ENCODE peak calls at places on chromosomes 6 and 20, in six cellular contexts. K is GM10248; G is Peyer's patch; H is WTC11; D is CD4-positive, alpha-beta T cell; A is choroid plexus epithelial cell. M is an unnamed sample.

GRCh38 chr6:49939993-49940498 is 23.9 kb downstream of the DEFB114 start:
- DNase-seq in K (no peak), G (no peak), H (no peak), D (no peak), A (no peak), M (no peak)

GRCh38 chr6:13412639-13413465 is 74.5 kb downstream of the GFOD1 start:
- DNase-seq in K (no peak), G (no peak), H (no peak), D (no peak), A (no peak), M (no peak)

GRCh38 chr6:9397981-9398559 is 962.7 kb upstream of the SLC35B3 start:
- DNase-seq in K (no peak), G (no peak), H (no peak), D (no peak), A (no peak), M (no peak)

GRCh38 chr6:351011-351866 is 40.3 kb upstream of the IRF4 start:
- DNase-seq in K (no peak), G (no peak), H (no peak), D (no peak), A (no peak), M (no peak)

GRCh38 chr20:44787299-44787698 is 23.0 kb downstream of the RIMS4 start:
- DNase-seq in K (no peak), G (no peak), H (no peak), D (no peak), A (no peak), M (no peak)

GRCh38 chr6:38387994-38388393 is 251.7 kb downstream of the BTBD9 start:
- DNase-seq in K (no peak), G (no peak), H (no peak), D (no peak), A (peak; percentile 30), M (no peak)

GRCh38 chr20:51533291-51534172 is 9.0 kb downstream of the NFATC2 start:
- DNase-seq in K (no peak), G (no peak), H (no peak), D (no peak), A (peak; percentile 60), M (no peak)

GRCh38 chr6:75368151-75368779 is 83.7 kb upstream of the TMEM30A start:
- DNase-seq in K (peak; percentile 13), G (no peak), H (peak; percentile 68), D (no peak), A (peak; percentile 63), M (peak; percentile 23)

GRCh38 chr6:96015321-96015790 is 418 bp upstream of the FUT9 start:
- DNase-seq in K (no peak), G (no peak), H (no peak), D (no peak), A (no peak), M (peak; percentile 59)

GRCh38 chr20:46350201-46350985 is 42.1 kb upstream of the CDH22 start:
- DNase-seq in K (peak; percentile 88), G (peak; percentile 60), H (no peak), D (no peak), A (peak; percentile 92), M (no peak)

GRCh38 chr6:30206152-30206551 is 7.1 kb downstream of the TRIM26 start:
- DNase-seq in K (no peak), G (no peak), H (no peak), D (no peak), A (peak; percentile 27), M (no peak)

GRCh38 chr6:153160221-153160620 is 29.1 kb upstream of the RGS17 start:
- DNase-seq in K (no peak), G (no peak), H (no peak), D (no peak), A (peak; percentile 89), M (no peak)

GRCh38 chr6:75381878-75382633 is 97.5 kb upstream of the TMEM30A start:
- DNase-seq in K (no peak), G (no peak), H (no peak), D (no peak), A (peak; percentile 44), M (no peak)

GRCh38 chr6:7267071-7267470 is 45.9 kb downstream of the SSR1 start:
- DNase-seq in K (no peak), G (no peak), H (no peak), D (no peak), A (no peak), M (no peak)

GRCh38 chr6:118768904-118769325 is 117.5 kb upstream of the CEP85L start:
- DNase-seq in K (no peak), G (no peak), H (no peak), D (no peak), A (peak; percentile 28), M (no peak)

GRCh38 chr20:840858-841567 is 7.5 kb downstream of the FAM110A start:
- DNase-seq in K (no peak), G (peak; percentile 84), H (peak; percentile 58), D (no peak), A (peak; percentile 23), M (peak; percentile 44)

GRCh38 chr6:34284563-34285545 is 36.0 kb upstream of the SMIM29 start:
- DNase-seq in K (no peak), G (peak; percentile 55), H (no peak), D (no peak), A (peak; percentile 99), M (no peak)

GRCh38 chr20:3818155-3819151 is 1.9 kb upstream of the AP5S1 start:
- DNase-seq in K (peak; percentile 65), G (peak; percentile 85), H (peak; percentile 75), D (no peak), A (peak; percentile 88), M (peak; percentile 68)

GRCh38 chr6:18513253-18513798 is 126.2 kb downstream of the RNF144B start:
- DNase-seq in K (no peak), G (no peak), H (no peak), D (no peak), A (no peak), M (no peak)

GRCh38 chr20:62706857-62707256 is 1.8 kb upstream of the NTSR1 start:
- DNase-seq in K (no peak), G (no peak), H (no peak), D (no peak), A (no peak), M (no peak)

GRCh38 chr6:108952776-108953486 is 104.7 kb downstream of the ARMC2 start:
- DNase-seq in K (no peak), G (no peak), H (no peak), D (no peak), A (no peak), M (no peak)

GRCh38 chr6:149897015-149897697 is 757 bp downstream of the RAET1E start:
- DNase-seq in K (no peak), G (peak; percentile 81), H (no peak), D (no peak), A (peak; percentile 78), M (no peak)

GRCh38 chr6:133340557-133340956 is 99.4 kb downstream of the EYA4 start:
- DNase-seq in K (no peak), G (no peak), H (no peak), D (no peak), A (peak; percentile 41), M (no peak)
- TF ChIP-seq CTCF in K (no peak), G (no peak), H (no peak), D (no peak), A (no peak), M (no peak)

GRCh38 chr20:25252686-25253421 is 5.0 kb downstream of the PYGB start:
- DNase-seq in K (no peak), G (peak; percentile 55), H (no peak), D (no peak), A (no peak), M (no peak)

GRCh38 chr20:25253606-25254275 is 5.9 kb downstream of the PYGB start:
- DNase-seq in K (no peak), G (no peak), H (no peak), D (no peak), A (peak; percentile 40), M (no peak)

GRCh38 chr20:25251558-25251957 is 3.7 kb downstream of the PYGB start:
- DNase-seq in K (no peak), G (peak; percentile 38), H (no peak), D (no peak), A (peak; percentile 54), M (no peak)

GRCh38 chr20:25251019-25251418 is 3.1 kb downstream of the PYGB start:
- DNase-seq in K (no peak), G (peak; percentile 34), H (no peak), D (no peak), A (no peak), M (no peak)

DNA sequence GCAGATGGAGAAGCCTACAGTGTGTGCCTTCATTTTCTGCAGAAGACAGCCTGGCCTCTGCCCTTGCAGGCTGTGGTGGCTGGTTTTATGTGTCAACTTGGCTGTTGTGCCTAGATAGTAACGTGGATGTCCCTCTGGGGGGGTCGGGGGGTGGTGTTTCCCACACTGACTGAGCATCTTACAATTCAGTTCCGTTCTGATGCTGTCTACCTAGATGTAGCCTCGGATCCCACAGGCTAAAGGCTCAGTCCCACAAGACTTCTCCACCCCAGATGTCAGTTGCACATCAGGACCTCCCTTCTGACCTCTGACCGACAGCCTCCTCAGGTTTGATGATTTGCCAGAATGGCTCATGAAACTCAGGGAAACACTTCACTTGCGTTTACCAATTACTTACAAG is 4.3 kb downstream of the PYGB start:
- DNase-seq in K (no peak), G (peak; percentile 61), H (no peak), D (no peak), A (no peak), M (no peak)
- TF ChIP-seq CTCF in K (no peak), G (no peak), H (no peak), D (no peak), A (no peak), M (no peak)

DNA sequence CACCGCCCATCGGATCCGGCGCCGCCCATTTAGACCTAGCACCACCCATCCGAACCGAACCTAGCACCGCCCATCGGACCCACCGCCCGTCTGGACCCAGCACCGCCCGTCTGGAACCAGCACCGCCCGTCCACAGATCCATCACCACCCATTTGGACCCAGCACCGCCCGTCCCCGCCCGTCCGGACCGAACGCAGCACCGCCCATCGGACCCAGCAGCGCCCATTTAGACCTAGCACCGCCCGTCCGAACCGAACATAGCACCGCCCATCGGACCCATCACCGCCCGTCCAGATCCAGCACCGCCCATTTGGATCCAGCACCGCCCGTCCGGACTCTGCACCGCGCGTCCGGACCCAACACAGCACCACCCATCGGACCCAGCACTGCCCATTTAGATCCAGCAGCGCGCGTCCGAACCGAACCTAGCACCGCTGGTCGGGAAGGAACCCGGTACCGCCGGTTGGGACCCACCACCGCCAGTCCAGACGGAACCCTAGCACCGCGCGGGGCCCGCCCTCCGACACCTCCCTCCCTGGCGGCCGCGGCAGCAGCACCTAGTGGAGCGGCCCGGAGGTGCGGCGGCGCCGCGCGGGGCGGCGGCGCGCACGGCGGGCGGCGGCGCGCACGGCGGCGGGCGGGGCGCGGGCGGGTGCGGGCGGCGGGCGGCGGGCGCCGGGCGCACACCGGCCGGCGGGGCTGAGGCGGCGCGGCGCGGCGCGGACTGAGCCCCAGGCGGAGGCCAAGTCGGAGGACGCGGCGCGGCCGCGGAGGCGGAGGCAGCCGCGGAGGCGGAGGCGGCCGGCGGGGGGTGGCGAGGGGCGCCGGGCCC is at the start of gene AFDN:
- DNase-seq in K (peak; percentile 89), G (peak; percentile 87), H (peak; percentile 75), D (peak; percentile 55), A (peak; percentile 56), M (peak; percentile 74)
- TF ChIP-seq CTCF in K (peak; percentile 50), G (peak; percentile 75), H (peak; percentile 13), D (no peak), A (peak; percentile 51), M (no peak)

GRCh38 chr6:10491463-10491862 is 29.7 kb upstream of the GCNT2 start:
- DNase-seq in K (no peak), G (no peak), H (no peak), D (no peak), A (no peak), M (no peak)

DNA sequence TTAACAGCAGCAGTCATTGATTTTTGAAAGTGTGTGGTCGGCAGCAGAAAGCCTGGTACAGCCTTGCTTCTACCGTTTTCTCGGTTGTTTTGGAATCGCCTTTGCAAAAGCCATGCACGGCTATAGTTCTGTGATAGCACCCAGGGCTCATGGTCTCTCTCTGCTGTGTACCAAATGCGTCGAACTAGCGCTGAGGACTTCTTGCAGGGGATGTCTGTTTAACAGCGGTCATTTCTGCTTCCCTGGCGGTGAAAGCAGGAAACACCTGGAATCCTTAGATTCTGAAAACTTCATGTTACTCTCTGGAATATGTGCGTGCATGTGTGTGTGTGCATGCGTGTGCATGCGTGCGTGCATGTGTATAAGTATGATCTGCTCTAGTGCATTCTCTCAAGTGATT is 26.1 kb upstream of the GCNT2 start:
- DNase-seq in K (no peak), G (no peak), H (no peak), D (no peak), A (no peak), M (no peak)
- TF ChIP-seq CTCF in K (no peak), G (no peak), H (no peak), D (no peak), A (no peak), M (no peak)

M was measured in nephron progenitor cell.